ENCODE peak calls at places on chromosomes 12 and 14, in six cellular contexts. V is heart right ventricle, Y is AG04450, D is Calu3, O is ovary, I is A673. K is an unnamed sample.

GRCh38 chr12:107457536-107457935 is 228.1 kb upstream of the PWP1 start:
- DNase-seq in V (no peak), O (no peak), D (no peak), I (no peak), Y (no peak), K (no peak)

GRCh38 chr14:80567905-80568512 is 356.7 kb upstream of the DIO2 start:
- DNase-seq in O (no peak), I (no peak), V (no peak), Y (peak; percentile 21), D (peak; percentile 20), K (no peak)

GRCh38 chr14:51419685-51420084 is 179.6 kb downstream of the TMX1 start:
- DNase-seq in Y (no peak), I (no peak), O (no peak), V (no peak), D (no peak), K (no peak)

GRCh38 chr14:37399517-37399916 is 195.5 kb downstream of the FOXA1 start:
- DNase-seq in O (no peak), D (no peak), I (no peak), Y (no peak), V (no peak), K (no peak)

GRCh38 chr14:25484194-25484593 is 434.2 kb upstream of the STXBP6 start:
- DNase-seq in D (no peak), O (no peak), I (no peak), V (no peak), Y (no peak), K (no peak)

GRCh38 chr14:51004801-51005526 is 60.7 kb upstream of the PYGL start:
- DNase-seq in D (no peak), V (no peak), Y (no peak), O (no peak), I (no peak), K (no peak)

GRCh38 chr14:83473846-83474245 is 1940.2 kb upstream of the SEL1L start:
- DNase-seq in I (no peak), O (no peak), Y (no peak), D (no peak), V (no peak), K (no peak)

GRCh38 chr12:75437564-75437963 is 43.0 kb upstream of the GLIPR1 start:
- DNase-seq in O (no peak), D (no peak), Y (no peak), I (peak; percentile 19), V (no peak), K (no peak)

GRCh38 chr12:57454566-57455373 is at the start of gene INHBE:
- DNase-seq in O (no peak), Y (peak; percentile 94), V (no peak), I (peak; percentile 38), D (peak; percentile 58), K (no peak)

GRCh38 chr14:97634786-97635185 is 837.6 kb downstream of the VRK1 start:
- DNase-seq in V (no peak), Y (no peak), O (no peak), I (peak; percentile 67), D (no peak), K (no peak)

GRCh38 chr12:120708646-120709045 is 1.6 kb upstream of the UNC119B start:
- DNase-seq in O (no peak), Y (no peak), V (no peak), D (no peak), I (no peak), K (no peak)

GRCh38 chr12:56897844-56898341 is 36.3 kb downstream of the SDR9C7 start:
- DNase-seq in I (no peak), V (no peak), Y (no peak), D (no peak), O (no peak), K (no peak)

GRCh38 chr14:52051251-52051650 is 17.6 kb downstream of the NID2 start:
- DNase-seq in Y (no peak), I (no peak), V (no peak), D (no peak), O (no peak), K (no peak)

GRCh38 chr14:96627811-96628775 is 125.9 kb downstream of the PAPOLA start:
- DNase-seq in I (no peak), V (no peak), O (no peak), D (no peak), Y (no peak), K (no peak)

GRCh38 chr12:84919271-84919670 is 6.7 kb upstream of the SLC6A15 start:
- DNase-seq in D (no peak), I (no peak), O (no peak), Y (no peak), V (no peak), K (no peak)

GRCh38 chr12:126688556-126688955 is 1578.4 kb upstream of the TMEM132C start:
- DNase-seq in V (no peak), O (no peak), D (no peak), Y (no peak), I (no peak), K (no peak)

GRCh38 chr14:73709904-73710469 is 4.2 kb downstream of the PNMA1 start:
- DNase-seq in I (no peak), V (no peak), D (no peak), O (no peak), Y (no peak), K (no peak)

GRCh38 chr12:89244536-89244935 is 107.8 kb downstream of the DUSP6 start:
- DNase-seq in D (no peak), V (no peak), Y (no peak), O (no peak), I (peak; percentile 86), K (no peak)

GRCh38 chr12:51631591-51631990 is 40.6 kb downstream of the SCN8A start:
- DNase-seq in V (no peak), I (peak; percentile 10), Y (no peak), D (peak; percentile 14), O (no peak), K (no peak)

GRCh38 chr14:42571991-42572390 is 965.3 kb downstream of the LRFN5 start:
- DNase-seq in V (no peak), D (no peak), Y (no peak), I (no peak), O (no peak), K (no peak)

GRCh38 chr14:95294320-95294719 is 25.4 kb downstream of the CLMN start:
- DNase-seq in Y (no peak), I (no peak), D (no peak), O (no peak), V (no peak), K (no peak)

GRCh38 chr14:95297832-95298231 is 21.9 kb downstream of the CLMN start:
- DNase-seq in I (no peak), O (no peak), D (no peak), V (no peak), Y (no peak), K (no peak)

GRCh38 chr14:95294834-95295599 is 24.7 kb downstream of the CLMN start:
- DNase-seq in O (no peak), D (peak; percentile 80), V (no peak), I (peak; percentile 29), Y (no peak), K (no peak)

GRCh38 chr14:95296595-95297365 is 22.9 kb downstream of the CLMN start:
- DNase-seq in I (no peak), D (no peak), O (no peak), V (no peak), Y (no peak), K (no peak)

DNA sequence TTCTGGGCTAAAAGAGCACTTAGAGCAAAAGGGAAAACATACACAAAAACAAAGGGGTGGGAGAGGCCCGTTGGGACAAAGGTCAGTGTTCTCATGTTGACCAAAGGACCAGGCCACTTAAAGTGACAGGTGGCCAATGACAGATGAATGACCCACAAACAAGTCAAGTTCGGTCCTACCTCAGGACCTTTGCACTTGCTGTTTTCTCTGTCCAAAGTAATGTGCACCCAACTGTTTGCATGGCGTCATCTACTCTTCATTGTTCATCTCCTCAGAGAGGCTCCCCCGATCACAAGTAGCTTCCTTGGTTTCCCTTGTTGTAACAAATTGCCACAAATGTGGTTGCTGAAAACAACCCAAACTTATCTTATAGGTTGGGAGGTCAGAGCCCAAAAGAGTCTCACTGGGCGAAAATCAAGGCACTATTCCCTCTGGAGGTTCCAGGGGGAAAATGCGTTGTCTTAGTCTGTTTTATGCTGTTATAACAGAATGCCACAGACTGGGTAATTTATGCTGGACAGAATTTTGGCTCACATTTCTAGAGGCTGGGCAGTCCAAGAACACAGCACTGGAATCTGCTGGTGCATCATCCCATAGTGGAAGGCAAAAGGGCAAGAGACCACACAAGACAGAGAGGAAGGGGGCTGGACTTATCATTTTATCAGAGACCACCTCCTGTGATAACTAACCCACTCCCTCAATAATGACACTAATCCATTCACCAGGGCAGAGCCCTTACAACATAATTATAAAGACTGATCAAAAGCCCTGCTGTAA is 23.9 kb downstream of the CLMN start:
- DNase-seq in Y (no peak), O (no peak), V (no peak), I (no peak), D (no peak), K (no peak)
- TF ChIP-seq CTCF in Y (no peak), O (no peak), V (no peak), I (no peak), D (no peak), K (no peak)

DNA sequence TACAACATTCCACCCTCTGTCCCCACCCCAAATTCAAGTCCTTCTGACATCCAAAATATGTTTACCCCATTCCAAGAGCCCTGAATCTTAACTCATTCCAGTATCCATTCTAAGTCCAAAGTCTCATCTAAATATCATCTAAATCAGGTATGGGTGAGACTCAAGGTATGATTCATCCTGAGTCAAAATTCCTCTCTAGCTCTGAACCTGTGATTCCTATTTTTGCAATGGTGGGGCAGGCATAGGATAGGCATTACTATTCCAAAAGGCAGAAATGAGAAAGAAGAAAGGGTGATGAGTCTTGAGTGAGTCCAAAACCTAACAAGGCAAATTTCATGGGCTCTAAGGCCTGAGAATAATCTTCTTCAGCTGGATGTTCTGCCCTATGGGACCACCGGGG is 140.3 kb upstream of the FAR2 start:
- DNase-seq in V (no peak), I (no peak), O (no peak), Y (no peak), D (no peak), K (no peak)
- TF ChIP-seq CTCF in V (no peak), I (no peak), O (no peak), Y (no peak), D (no peak), K (no peak)

DNA sequence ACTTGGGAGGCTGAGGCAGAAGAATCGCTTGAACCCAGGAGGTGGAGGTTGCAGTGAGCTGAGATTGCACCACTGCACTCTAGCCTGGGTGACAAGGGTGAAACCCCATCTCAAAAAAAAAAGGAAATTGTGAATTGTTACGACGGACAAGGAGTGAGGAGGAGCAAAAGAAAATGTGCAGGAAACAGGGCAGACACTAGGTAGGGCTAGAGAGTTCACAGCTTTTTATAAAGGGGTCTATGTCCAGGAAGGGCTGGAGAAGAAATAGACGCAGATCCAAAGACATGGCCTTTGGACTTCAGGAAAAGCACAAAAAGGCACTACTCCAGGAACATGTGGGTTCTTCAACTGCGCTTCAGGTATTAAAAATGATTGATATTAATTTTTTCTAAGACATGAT is 34.4 kb downstream of the ATG14 start:
- DNase-seq in Y (no peak), O (no peak), I (no peak), V (no peak), D (no peak), K (no peak)
- TF ChIP-seq CTCF in Y (no peak), O (no peak), I (no peak), V (no peak), D (no peak), K (no peak)

GRCh38 chr14:33435911-33436310 is 497.2 kb downstream of the NPAS3 start:
- DNase-seq in O (no peak), I (no peak), Y (no peak), D (no peak), V (no peak), K (no peak)

GRCh38 chr14:33430414-33430813 is 491.7 kb downstream of the NPAS3 start:
- DNase-seq in O (no peak), D (no peak), Y (no peak), V (no peak), I (no peak), K (no peak)

GRCh38 chr14:33432407-33433023 is 493.8 kb downstream of the NPAS3 start:
- DNase-seq in O (no peak), V (no peak), I (peak; percentile 69), D (no peak), Y (no peak), K (no peak)
- TF ChIP-seq CTCF in O (no peak), V (no peak), I (peak; percentile 81), D (no peak), Y (peak; percentile 49), K (peak; percentile 62)

K was measured in D721Med.